ENCODE peak calls at places on chromosomes 11 and 22, in six cellular contexts. D is vagina, N is ovary, G is Peyer's patch, E is right lobe of liver, I is IMR-90. Y is an unnamed sample.

GRCh38 chr11:71342951-71343827 is 90.8 kb upstream of the SHANK2 start:
- DNase-seq in D (no peak), N (no peak), G (peak; percentile 61), E (peak; percentile 40), I (peak; percentile 15), Y (no peak)

GRCh38 chr11:104120493-104121200 is 43.3 kb downstream of the PDGFD start:
- DNase-seq in D (no peak), N (no peak), G (no peak), E (no peak), I (no peak), Y (no peak)

GRCh38 chr11:122220321-122220720 is 104.3 kb upstream of the BLID start:
- DNase-seq in D (no peak), N (no peak), G (no peak), E (no peak), I (peak; percentile 63), Y (no peak)

GRCh38 chr11:11567862-11568650 is 53.7 kb downstream of the GALNT18 start:
- DNase-seq in D (no peak), N (no peak), G (no peak), E (no peak), I (peak; percentile 30), Y (no peak)

GRCh38 chr11:36730761-36731160 is 132.7 kb upstream of the RAG2 start:
- DNase-seq in D (no peak), N (no peak), G (no peak), E (no peak), I (no peak), Y (no peak)

GRCh38 chr11:21489735-21490134 is 703.1 kb upstream of the ANO5 start:
- DNase-seq in D (no peak), N (no peak), G (no peak), E (no peak), I (no peak), Y (no peak)

GRCh38 chr11:16000065-16000464 is 356.3 kb downstream of the SOX6 start:
- DNase-seq in D (no peak), N (no peak), G (no peak), E (no peak), I (peak; percentile 86), Y (no peak)

GRCh38 chr11:121892863-121893262 is 223.2 kb downstream of the BLID start:
- DNase-seq in D (no peak), N (no peak), G (no peak), E (no peak), I (peak; percentile 56), Y (no peak)

GRCh38 chr11:69288883-69289242 is 5.1 kb upstream of the MYEOV start:
- DNase-seq in D (no peak), N (no peak), G (no peak), E (no peak), I (no peak), Y (no peak)

GRCh38 chr11:75626692-75627536 is 41.9 kb downstream of the MAP6 start:
- DNase-seq in D (no peak), N (no peak), G (no peak), E (no peak), I (peak; percentile 71), Y (no peak)

GRCh38 chr11:121953122-121953521 is 162.9 kb downstream of the BLID start:
- DNase-seq in D (no peak), N (no peak), G (no peak), E (no peak), I (no peak), Y (no peak)

GRCh38 chr22:42651134-42651533 is 1.9 kb upstream of the CYB5R3 start:
- DNase-seq in D (no peak), N (no peak), G (no peak), E (no peak), I (peak; percentile 69), Y (no peak)

GRCh38 chr11:44158384-44158783 is 62.9 kb downstream of the EXT2 start:
- DNase-seq in D (no peak), N (no peak), G (no peak), E (no peak), I (no peak), Y (no peak)
- TF ChIP-seq POLR2A in D (no peak), N (no peak), G (no peak), E (no peak), I (no peak), Y (no peak)

GRCh38 chr22:19941365-19942070 is at the start of the genes COMT and TXNRD2:
- DNase-seq in D (no peak), N (peak; percentile 80), G (peak; percentile 82), E (peak; percentile 78), I (peak; percentile 57), Y (peak; percentile 52)
- H3K4me1 ChIP-seq in D (peaks cover 56% of the 10 kb centered on the region), N (peaks cover 16% of the 10 kb centered on the region), G (no peaks in the 10 kb centered on the region), E (peaks cover 4% of the 10 kb centered on the region), I (peaks cover 24% of the 10 kb centered on the region), Y (no peaks in the 10 kb centered on the region)

GRCh38 chr22:41048791-41049717 is 43.3 kb upstream of the EP300 start:
- DNase-seq in D (peak; percentile 91), N (peak; percentile 71), G (peak; percentile 54), E (peak; percentile 34), I (peak; percentile 80), Y (no peak)
- TF ChIP-seq POLR2A in D (no peak), N (no peak), G (no peak), E (no peak), I (no peak), Y (no peak)

GRCh38 chr11:19746081-19746480 is 33.4 kb downstream of the NAV2 start:
- DNase-seq in D (no peak), N (no peak), G (no peak), E (no peak), I (no peak), Y (no peak)

GRCh38 chr11:19753451-19754041 is 40.9 kb downstream of the NAV2 start:
- DNase-seq in D (no peak), N (no peak), G (no peak), E (no peak), I (peak; percentile 38), Y (no peak)

GRCh38 chr11:19756675-19757475 is 44.2 kb downstream of the NAV2 start:
- DNase-seq in D (no peak), N (no peak), G (no peak), E (no peak), I (no peak), Y (no peak)

GRCh38 chr11:19747634-19748280 is 35.1 kb downstream of the NAV2 start:
- DNase-seq in D (no peak), N (no peak), G (no peak), E (no peak), I (no peak), Y (no peak)

GRCh38 chr11:19751055-19751454 is 38.4 kb downstream of the NAV2 start:
- DNase-seq in D (no peak), N (no peak), G (no peak), E (no peak), I (no peak), Y (no peak)
- H3K4me1 ChIP-seq in D (no peaks in the 10 kb centered on the region), N (no peaks in the 10 kb centered on the region), G (no peaks in the 10 kb centered on the region), E (no peaks in the 10 kb centered on the region), I (no peaks in the 10 kb centered on the region), Y (no peaks in the 10 kb centered on the region)

GRCh38 chr11:47161134-47161854 is 15.4 kb downstream of the ARFGAP2 start:
- DNase-seq in D (no peak), N (peak; percentile 60), G (peak; percentile 71), E (no peak), I (peak; percentile 69), Y (no peak)

GRCh38 chr11:47163898-47164297 is 12.8 kb downstream of the ARFGAP2 start:
- DNase-seq in D (no peak), N (no peak), G (no peak), E (no peak), I (no peak), Y (no peak)

GRCh38 chr11:47163198-47163597 is 13.5 kb downstream of the ARFGAP2 start:
- DNase-seq in D (no peak), N (no peak), G (no peak), E (no peak), I (no peak), Y (no peak)

GRCh38 chr11:47161890-47162289 is 14.8 kb downstream of the ARFGAP2 start:
- DNase-seq in D (no peak), N (no peak), G (no peak), E (no peak), I (peak; percentile 45), Y (no peak)

DNA sequence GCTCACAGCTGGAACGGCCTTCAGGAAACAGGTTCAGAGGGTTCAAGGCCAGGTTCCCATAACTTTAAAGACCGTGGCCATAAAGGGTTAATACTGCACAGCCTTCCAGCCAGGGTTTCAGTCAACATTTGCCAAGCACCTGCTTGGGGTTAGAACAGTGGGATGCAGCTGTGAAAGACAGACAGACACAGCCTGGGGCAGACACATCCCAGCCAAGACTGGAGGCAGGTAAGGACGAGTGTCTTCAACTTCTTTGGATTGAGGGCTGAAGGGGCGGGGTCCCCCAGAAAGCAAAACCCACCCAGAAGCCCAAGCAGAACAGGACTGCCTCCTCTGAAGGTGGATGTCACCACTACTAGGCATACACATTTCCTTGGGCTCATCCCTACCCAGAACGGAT is 14.3 kb downstream of the ARFGAP2 start:
- DNase-seq in D (no peak), N (no peak), G (no peak), E (no peak), I (no peak), Y (no peak)
- TF ChIP-seq POLR2A in D (no peak), N (no peak), G (no peak), E (no peak), I (no peak), Y (no peak)

DNA sequence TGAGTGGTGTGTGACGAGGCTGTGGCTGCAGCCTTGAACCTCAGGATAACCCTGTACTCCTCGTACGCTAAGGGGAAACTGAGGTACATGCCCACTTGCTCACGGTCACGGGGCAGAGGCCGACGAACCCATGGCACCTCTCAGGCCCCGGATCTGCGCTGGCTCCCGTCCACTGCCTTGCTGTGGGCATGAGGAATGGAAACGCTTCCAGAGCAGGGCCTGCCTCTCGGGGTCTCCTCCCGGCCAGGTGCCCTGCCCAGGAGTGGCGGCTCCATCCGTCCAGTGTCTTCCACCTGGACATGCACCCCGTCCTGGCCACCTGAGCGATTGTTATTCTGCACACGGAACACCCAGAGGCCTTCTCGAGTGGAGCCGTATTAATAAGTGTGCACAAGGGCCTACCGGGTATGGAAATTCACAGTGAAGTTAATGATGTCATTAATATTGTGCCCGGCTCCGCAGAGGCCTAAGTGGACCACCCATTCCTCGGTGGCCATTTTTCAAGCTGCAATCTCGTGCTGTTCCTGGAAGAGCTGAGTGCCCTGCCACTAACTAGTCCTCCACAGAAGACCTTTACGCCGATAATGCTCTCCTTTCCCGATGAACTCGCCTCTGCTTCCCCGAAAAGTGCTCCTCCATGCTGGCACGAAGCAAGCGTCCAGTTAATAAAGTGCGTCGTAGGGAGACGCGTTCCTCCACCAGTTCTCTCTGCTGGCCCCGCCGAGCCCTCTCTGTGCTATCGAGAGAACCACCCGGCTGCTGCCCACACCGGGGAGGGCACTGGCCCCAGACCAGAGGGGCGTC is 927.9 kb downstream of the BRD1 start:
- DNase-seq in D (no peak), N (no peak), G (peak; percentile 46), E (no peak), I (no peak), Y (no peak)
- H3K4me1 ChIP-seq in D (no peaks in the 10 kb centered on the region), N (no peaks in the 10 kb centered on the region), G (no peaks in the 10 kb centered on the region), E (no peaks in the 10 kb centered on the region), I (no peaks in the 10 kb centered on the region), Y (no peaks in the 10 kb centered on the region)

GRCh38 chr22:23233084-23233501 is 52.8 kb downstream of the BCR start:
- DNase-seq in D (no peak), N (no peak), G (no peak), E (no peak), I (no peak), Y (no peak)
- TF ChIP-seq POLR2A in D (no peak), N (no peak), G (no peak), E (no peak), I (no peak), Y (no peak)

DNA sequence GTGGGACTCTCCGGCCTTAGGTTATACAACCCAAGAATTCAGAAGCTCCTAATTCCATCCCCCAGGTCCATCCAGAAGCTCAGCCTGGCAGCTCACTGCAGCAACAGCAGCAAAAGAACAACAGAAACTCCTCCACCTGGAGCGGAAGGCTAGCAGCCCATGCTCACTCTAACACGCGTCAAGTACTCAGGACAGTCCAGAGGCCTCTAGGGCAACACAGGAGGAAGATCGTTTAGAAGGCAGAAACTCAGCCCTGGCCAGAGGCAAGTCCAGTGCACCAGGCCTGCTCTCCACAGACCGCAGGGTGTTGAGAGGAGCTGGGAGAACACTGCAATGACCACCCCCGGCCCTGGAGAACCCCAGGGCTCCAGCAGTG is 17.1 kb downstream of the PLA2G6 start:
- DNase-seq in D (no peak), N (no peak), G (no peak), E (no peak), I (no peak), Y (no peak)
- H3K4me1 ChIP-seq in D (peaks cover 32% of the 10 kb centered on the region), N (no peaks in the 10 kb centered on the region), G (no peaks in the 10 kb centered on the region), E (peaks cover 7% of the 10 kb centered on the region), I (peaks cover 6% of the 10 kb centered on the region), Y (no peaks in the 10 kb centered on the region)

Y was measured in breast epithelium.